ENCODE peak calls at places on chromosome 22, in nine cellular contexts. M is NCI-H1694 treated with DMSO at 0.1 percent for 48 hours; I is activated CD8-positive, alpha-beta memory T cell treated with anti-CD3 and anti-CD28 coated beads, Interleukin-2, amount 10 ng/mL, durations not matched to agents 7 days and 5 days; H is ELF-1; Z is HT1080; J is stimulated activated CD8-positive, alpha-beta memory T cell treated with anti-CD3 and anti-CD28 coated beads, Interleukin-2, amount 100 ng/mL, for 1 hour; L is stimulated activated CD4-positive, alpha-beta T cell treated with anti-CD3 and anti-CD28 coated beads, Interleukin-4, amount 100 ng/mL, for 1 hour; E is neural progenitor cell; R is RWPE1. D is an unnamed sample.

GRCh38 chr22:35629406-35630234 is 12.5 kb upstream of the MB start:
- DNase-seq in M (no peak), I (peak; percentile 87), H (peak; percentile 80), Z (peak; percentile 99), J (peak; percentile 21), L (peak; percentile 29), E (no peak), R (peak; percentile 94), D (peak; percentile 82)

GRCh38 chr22:36765943-36766450 is 9.9 kb downstream of the IFT27 start:
- DNase-seq in M (no peak), I (no peak), H (no peak), Z (no peak), J (no peak), L (no peak), E (no peak), R (no peak), D (peak; percentile 5)

GRCh38 chr22:37328017-37328416 is 45.7 kb downstream of the CYTH4 start:
- DNase-seq in M (no peak), I (no peak), H (no peak), Z (peak; percentile 99), J (no peak), L (no peak), E (no peak), R (peak; percentile 83), D (no peak)

GRCh38 chr22:19515654-19516377 is 8.4 kb downstream of the CLDN5 start:
- DNase-seq in M (no peak), I (no peak), H (no peak), Z (no peak), J (no peak), L (no peak), E (no peak), R (no peak), D (peak; percentile 87)

GRCh38 chr22:40401532-40401931 is 31.1 kb downstream of the SGSM3 start:
- DNase-seq in M (no peak), I (peak; percentile 83), H (no peak), Z (no peak), J (peak; percentile 14), L (peak; percentile 32), E (no peak), R (no peak), D (no peak)

GRCh38 chr22:21697866-21698265 is 32.1 kb downstream of the PPIL2 start:
- DNase-seq in M (no peak), I (no peak), H (no peak), Z (no peak), J (no peak), L (no peak), E (no peak), R (no peak), D (no peak)

GRCh38 chr22:28815101-28815500 is 14.7 kb upstream of the XBP1 start:
- DNase-seq in M (no peak), I (no peak), H (no peak), Z (no peak), J (no peak), L (no peak), E (no peak), R (no peak), D (no peak)

GRCh38 chr22:36294293-36294620 is 41.3 kb downstream of the APOL1 start:
- DNase-seq in M (no peak), I (no peak), H (no peak), Z (no peak), J (no peak), L (no peak), E (no peak), R (no peak), D (no peak)

GRCh38 chr22:39598017-39598965 is 27.7 kb downstream of the CACNA1I start:
- DNase-seq in M (no peak), I (peak; percentile 72), H (peak; percentile 68), Z (no peak), J (peak; percentile 21), L (peak; percentile 82), E (peak; percentile 92), R (peak; percentile 88), D (no peak)

GRCh38 chr22:21959274-21960074 is 6.8 kb upstream of the PPM1F start:
- DNase-seq in M (no peak), I (no peak), H (no peak), Z (no peak), J (no peak), L (no peak), E (no peak), R (no peak), D (no peak)

GRCh38 chr22:37343863-37344734 is 61.8 kb downstream of the CYTH4 start:
- DNase-seq in M (no peak), I (no peak), H (no peak), Z (no peak), J (no peak), L (no peak), E (no peak), R (no peak), D (no peak)